ENCODE peak calls at places on chromosomes 12 and 14, in five cellular contexts. C is NCI-H510A, P is astrocyte of the cerebellum, W is left ventricle myocardium superior, M is NCI-H1092. X is an unnamed sample.

GRCh38 chr12:109612975-109613502 is 39.4 kb downstream of the MVK start:
- DNase-seq in C (no peak), P (no peak), W (no peak), M (no peak), X (no peak)

GRCh38 chr12:57902371-57903042 is 38.9 kb upstream of the ATP23 start:
- DNase-seq in C (no peak), P (no peak), W (no peak), M (no peak), X (no peak)

GRCh38 chr14:54781936-54782802 is 120.5 kb downstream of the GCH1 start:
- DNase-seq in C (no peak), P (no peak), W (no peak), M (peak; percentile 23), X (no peak)

GRCh38 chr12:109621271-109621671 is 47.7 kb downstream of the MVK start:
- DNase-seq in C (no peak), P (no peak), W (no peak), M (no peak), X (no peak)

GRCh38 chr12:57965766-57966165 is 24.4 kb downstream of the ATP23 start:
- DNase-seq in C (no peak), P (no peak), W (no peak), M (no peak), X (no peak)

GRCh38 chr12:124445121-124445718 is 122.2 kb downstream of the NCOR2 start:
- DNase-seq in C (no peak), P (no peak), W (peak; percentile 27), M (no peak), X (no peak)

GRCh38 chr14:71400821-71401447 is 493.7 kb downstream of the PCNX1 start:
- DNase-seq in C (no peak), P (peak; percentile 12), W (no peak), M (no peak), X (no peak)

GRCh38 chr14:37453985-37454384 is 141.1 kb downstream of the FOXA1 start:
- DNase-seq in C (no peak), P (no peak), W (no peak), M (no peak), X (no peak)

GRCh38 chr14:101481557-101481956 is 79.7 kb upstream of the DIO3 start:
- DNase-seq in C (no peak), P (no peak), W (no peak), M (no peak), X (peak; percentile 14)

GRCh38 chr12:67299936-67300335 is 30.8 kb downstream of the CAND1 start:
- DNase-seq in C (peak; percentile 3), P (no peak), W (no peak), M (no peak), X (no peak)

GRCh38 chr14:63972323-63972932 is 119.6 kb downstream of the SYNE2 start:
- DNase-seq in C (no peak), P (no peak), W (no peak), M (peak; percentile 35), X (no peak)

X was measured in spleen.